ENCODE peak calls at places on chromosomes 11 and 22, in ten cellular contexts. D, F, V, T, K, S, I, L, R and G are unnamed samples.

GRCh38 chr11:76623171-76623883 is 47.2 kb downstream of the LRRC32 start:
- DNase-seq in D (no peak), F (no peak), V (no peak), T (peak), K (no peak), S (no peak), I (no peak), L (no peak), R (peak), G (no peak)

GRCh38 chr22:50674127-50674493 is 1.5 kb downstream of the SHANK3 start:
- DNase-seq in D (no peak), F (no peak), V (no peak), T (no peak), K (no peak), S (peak), I (peak), L (no peak), R (no peak), G (no peak)

GRCh38 chr11:75524576-75525432 is 937 bp downstream of the GDPD5 start:
- DNase-seq in D (no peak), F (no peak), V (peak), T (peak), K (no peak), S (peak), I (no peak), L (peak), R (no peak), G (no peak)

GRCh38 chr22:27714076-27714475 is 87.5 kb downstream of the MN1 start:
- DNase-seq in D (no peak), F (no peak), V (no peak), T (no peak), K (no peak), S (no peak), I (no peak), L (no peak), R (no peak), G (no peak)

GRCh38 chr11:76371170-76371569 is 9.8 kb downstream of the THAP12 start:
- DNase-seq in D (no peak), F (peak), V (no peak), T (no peak), K (no peak), S (no peak), I (no peak), L (no peak), R (peak), G (peak)

GRCh38 chr22:41801147-41801819 is 804 bp downstream of the CCDC134 start:
- DNase-seq in D (no peak), F (no peak), V (no peak), T (no peak), K (no peak), S (no peak), I (no peak), L (no peak), R (no peak), G (no peak)

GRCh38 chr11:131897976-131898375 is 527.6 kb downstream of the NTM start:
- DNase-seq in D (no peak), F (no peak), V (no peak), T (no peak), K (no peak), S (no peak), I (no peak), L (no peak), R (no peak), G (no peak)

GRCh38 chr11:976431-977160 is 50.9 kb downstream of the AP2A2 start:
- DNase-seq in D (no peak), F (no peak), V (no peak), T (no peak), K (no peak), S (no peak), I (no peak), L (no peak), R (no peak), G (no peak)

GRCh38 chr11:108886608-108887007 is 221.7 kb downstream of the DDX10 start:
- DNase-seq in D (no peak), F (no peak), V (no peak), T (no peak), K (no peak), S (no peak), I (no peak), L (no peak), R (peak), G (no peak)

GRCh38 chr22:34102633-34103032 is 182.4 kb upstream of the LARGE1 start:
- DNase-seq in D (no peak), F (no peak), V (no peak), T (no peak), K (no peak), S (peak), I (no peak), L (no peak), R (no peak), G (no peak)

GRCh38 chr11:90204832-90205646 is 17.8 kb downstream of the CHORDC1 start:
- DNase-seq in D (no peak), F (no peak), V (no peak), T (no peak), K (no peak), S (peak), I (no peak), L (no peak), R (peak), G (peak)

GRCh38 chr22:36753120-36753802 is 22.7 kb downstream of the IFT27 start:
- DNase-seq in D (peak), F (no peak), V (no peak), T (no peak), K (no peak), S (no peak), I (no peak), L (peak), R (no peak), G (no peak)

GRCh38 chr11:93585758-93586157 is 42.6 kb upstream of the SMCO4 start:
- DNase-seq in D (no peak), F (peak), V (no peak), T (no peak), K (no peak), S (no peak), I (no peak), L (no peak), R (peak), G (no peak)

GRCh38 chr11:129292768-129293167 is 82.9 kb upstream of the BARX2 start:
- DNase-seq in D (no peak), F (no peak), V (no peak), T (no peak), K (no peak), S (no peak), I (no peak), L (no peak), R (no peak), G (no peak)

GRCh38 chr11:20027546-20028014 is 132.7 kb downstream of the DBX1 start:
- DNase-seq in D (no peak), F (no peak), V (no peak), T (no peak), K (no peak), S (no peak), I (no peak), L (no peak), R (no peak), G (no peak)

GRCh38 chr11:79417069-79417920 is 23.5 kb downstream of the TENM4 start:
- DNase-seq in D (no peak), F (no peak), V (no peak), T (no peak), K (no peak), S (no peak), I (no peak), L (no peak), R (no peak), G (no peak)

GRCh38 chr11:83172551-83172950 is 15.6 kb downstream of the PCF11 start:
- DNase-seq in D (no peak), F (no peak), V (no peak), T (no peak), K (no peak), S (no peak), I (no peak), L (no peak), R (no peak), G (no peak)

DNA sequence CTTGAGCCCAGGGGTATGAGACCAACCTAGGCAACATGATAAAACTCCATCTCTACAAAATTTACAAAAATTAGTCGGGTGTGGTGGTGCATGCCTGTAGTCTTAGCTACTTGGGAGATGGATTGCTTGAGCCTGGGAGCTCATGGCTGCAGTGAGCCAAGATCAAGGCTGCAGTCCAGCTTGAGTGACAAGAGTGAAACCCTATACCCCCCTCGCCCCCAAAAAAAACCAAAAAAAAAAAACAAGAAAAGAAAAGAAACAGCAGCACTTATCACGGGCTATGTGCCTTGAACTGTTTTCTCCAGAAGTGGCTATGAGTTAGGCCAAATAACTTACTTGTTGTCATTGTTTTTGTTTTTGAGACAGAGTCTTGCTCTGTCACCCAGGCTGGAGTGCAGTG is 51.1 kb downstream of the CADM1 start:
- DNase-seq in D (no peak), F (no peak), V (no peak), T (no peak), K (no peak), S (no peak), I (no peak), L (no peak), R (no peak), G (no peak)
- TF ChIP-seq CTCF in D (no peak), F (no peak), V (no peak), T (no peak), K (no peak), S (no peak), I (no peak), L (no peak), R (no peak), G (no peak)

GRCh38 chr22:35719212-35719869 is 1.7 kb downstream of the APOL5 start:
- DNase-seq in D (no peak), F (no peak), V (no peak), T (no peak), K (no peak), S (peak), I (no peak), L (peak), R (no peak), G (no peak)
- TF ChIP-seq CTCF in D (no peak), F (no peak), V (no peak), T (no peak), K (no peak), S (peak), I (no peak), L (no peak), R (no peak), G (no peak)

GRCh38 chr22:40156001-40156516 is 21.7 kb upstream of the TNRC6B start:
- DNase-seq in D (peak), F (no peak), V (no peak), T (no peak), K (no peak), S (peak), I (no peak), L (peak), R (peak), G (no peak)
- TF ChIP-seq CTCF in D (peak), F (no peak), V (peak), T (no peak), K (no peak), S (peak), I (no peak), L (no peak), R (peak), G (no peak)

GRCh38 chr11:71454470-71455113 is 1.6 kb downstream of the NADSYN1 start:
- DNase-seq in D (peak), F (no peak), V (no peak), T (no peak), K (no peak), S (no peak), I (no peak), L (no peak), R (no peak), G (no peak)
- TF ChIP-seq CTCF in D (peak), F (no peak), V (no peak), T (no peak), K (no peak), S (peak), I (no peak), L (no peak), R (no peak), G (no peak)

GRCh38 chr11:60485987-60486386 is 6.6 kb upstream of the MS4A12 start:
- DNase-seq in D (no peak), F (no peak), V (no peak), T (no peak), K (no peak), S (peak), I (peak), L (peak), R (no peak), G (peak)
- TF ChIP-seq CTCF in D (peak), F (no peak), V (no peak), T (no peak), K (no peak), S (peak), I (peak), L (no peak), R (peak), G (peak)

GRCh38 chr11:119189393-119189792 is 4.1 kb downstream of the NHERF4 start:
- DNase-seq in D (no peak), F (no peak), V (no peak), T (no peak), K (no peak), S (peak), I (no peak), L (no peak), R (no peak), G (no peak)

GRCh38 chr11:119188887-119189286 is 3.6 kb downstream of the NHERF4 start:
- DNase-seq in D (no peak), F (no peak), V (no peak), T (no peak), K (no peak), S (no peak), I (no peak), L (no peak), R (no peak), G (no peak)

GRCh38 chr11:119187123-119187892 is 2.0 kb downstream of the NHERF4 start:
- DNase-seq in D (no peak), F (no peak), V (no peak), T (no peak), K (no peak), S (no peak), I (no peak), L (no peak), R (no peak), G (no peak)

GRCh38 chr11:119188067-119188466 is 2.8 kb downstream of the NHERF4 start:
- DNase-seq in D (no peak), F (no peak), V (no peak), T (no peak), K (no peak), S (no peak), I (no peak), L (no peak), R (no peak), G (no peak)

GRCh38 chr11:119185916-119186634 is 800 bp downstream of the NHERF4 start:
- DNase-seq in D (no peak), F (no peak), V (no peak), T (no peak), K (no peak), S (no peak), I (no peak), L (no peak), R (no peak), G (no peak)
- TF ChIP-seq CTCF in D (no peak), F (no peak), V (no peak), T (no peak), K (no peak), S (no peak), I (no peak), L (no peak), R (no peak), G (no peak)